ENCODE peak calls at places on chromosomes 4 and X, in six cellular contexts. N, F, P, G, M and S are unnamed samples.

GRCh38 chr4:41613362-41613761 is 75.4 kb downstream of the LIMCH1 start:
- DNase-seq in M (no peak), G (no peak), N (no peak), F (peak), P (no peak), S (no peak)

GRCh38 chrX:154098551-154098950 is 1.0 kb upstream of the MECP2 start:
- DNase-seq in N (no peak), M (no peak), G (no peak), P (no peak), F (no peak), S (no peak)

GRCh38 chr4:7189475-7190277 is 2.7 kb upstream of the SORCS2 start:
- DNase-seq in N (no peak), P (no peak), F (no peak), M (no peak), G (no peak), S (no peak)

GRCh38 chr4:176817222-176817621 is 24.5 kb upstream of the VEGFC start:
- DNase-seq in F (no peak), P (no peak), G (no peak), N (no peak), M (no peak), S (no peak)

GRCh38 chr4:98468744-98469143 is 189.7 kb downstream of the TSPAN5 start:
- DNase-seq in N (peak), G (no peak), P (no peak), F (no peak), M (no peak), S (no peak)

GRCh38 chr4:13133700-13134099 is 350.4 kb downstream of the RAB28 start:
- DNase-seq in P (no peak), G (no peak), N (no peak), M (no peak), F (no peak), S (no peak)

GRCh38 chr4:122762520-122762919 is 30.0 kb downstream of the BBS12 start:
- DNase-seq in G (no peak), M (no peak), P (no peak), N (no peak), F (no peak), S (no peak)

GRCh38 chr4:145530662-145531061 is 49.0 kb downstream of the SMAD1 start:
- DNase-seq in F (no peak), M (no peak), G (no peak), P (no peak), N (no peak), S (no peak)

GRCh38 chr4:84726356-84726755 is 143.4 kb downstream of the CDS1 start:
- DNase-seq in F (no peak), P (no peak), G (no peak), N (peak), M (no peak), S (no peak)

GRCh38 chr4:20159516-20159915 is 92.2 kb upstream of the SLIT2 start:
- DNase-seq in P (no peak), G (no peak), M (no peak), F (no peak), N (no peak), S (no peak)

GRCh38 chrX:153495362-153495751 is 577 bp downstream of the BGN start:
- DNase-seq in G (no peak), P (no peak), N (peak), F (no peak), M (no peak), S (no peak)

GRCh38 chrX:104254442-104255115 is at the start of gene ESX1:
- DNase-seq in P (no peak), N (no peak), F (peak), M (no peak), G (no peak), S (no peak)

GRCh38 chr4:163949976-163950601 is 455.6 kb downstream of the TMA16 start:
- DNase-seq in F (no peak), G (no peak), P (no peak), N (no peak), M (no peak), S (no peak)

GRCh38 chrX:2577844-2578444 is 77.2 kb upstream of the DHRSX start:
- DNase-seq in F (peak), M (no peak), N (no peak), G (no peak), P (no peak), S (no peak)

GRCh38 chrX:662126-662525 is 31.5 kb downstream of the SHOX start:
- DNase-seq in M (no peak), G (no peak), F (no peak), P (no peak), N (no peak), S (no peak)

GRCh38 chrX:24768556-24768955 is 74.8 kb downstream of the POLA1 start:
- DNase-seq in P (no peak), F (no peak), M (no peak), G (no peak), N (no peak), S (no peak)

GRCh38 chr4:156294577-156294976 is 340.9 kb upstream of the CTSO start:
- DNase-seq in N (peak), P (peak), M (no peak), G (peak), F (peak), S (no peak)

GRCh38 chrX:49879656-49880277 is 483 bp downstream of the USP27X start:
- DNase-seq in N (peak), P (no peak), M (no peak), F (no peak), G (no peak), S (no peak)

GRCh38 chrX:140918398-140919043 is 83.9 kb upstream of the SPANXB1 start:
- DNase-seq in F (peak), N (peak), G (peak), M (no peak), P (no peak), S (no peak)

GRCh38 chr4:170374770-170375169 is 285.0 kb upstream of the AADAT start:
- DNase-seq in P (no peak), F (peak), N (no peak), M (no peak), G (no peak), S (no peak)

GRCh38 chr4:18318682-18319410 is 297.3 kb upstream of the LCORL start:
- DNase-seq in P (no peak), G (no peak), M (no peak), F (peak), N (no peak), S (no peak)

GRCh38 chrX:121008920-121009319 is 23.4 kb upstream of the CT47A1 start:
- DNase-seq in F (no peak), N (no peak), G (no peak), P (no peak), M (no peak), S (no peak)

GRCh38 chr4:3346146-3346545 is 53.3 kb downstream of the RGS12 start:
- DNase-seq in M (no peak), G (peak), N (peak), F (peak), P (no peak), S (no peak)

GRCh38 chr4:54661156-54661555 is 3.4 kb downstream of the KIT start:
- DNase-seq in P (no peak), N (peak), M (no peak), F (no peak), G (no peak), S (no peak)

GRCh38 chr4:152535903-152536544 is at the start of gene FBXW7:
- DNase-seq in P (peak), N (peak), G (peak), M (peak), F (peak), S (peak)

GRCh38 chr4:53633608-53634007 is 42.3 kb upstream of the LNX1 start:
- DNase-seq in M (no peak), P (no peak), N (peak), G (no peak), F (no peak), S (no peak)

GRCh38 chrX:134716620-134717012 is 58.3 kb upstream of the PLAC1 start:
- DNase-seq in F (no peak), M (no peak), P (no peak), G (no peak), N (no peak), S (no peak)

GRCh38 chr4:58050439-58050838 is 940.3 kb upstream of the IGFBP7 start:
- DNase-seq in F (no peak), P (no peak), G (no peak), N (no peak), M (no peak), S (no peak)

GRCh38 chr4:132540797-132541196 is 608.3 kb upstream of the PCDH10 start:
- DNase-seq in N (no peak), G (no peak), P (no peak), M (no peak), F (no peak), S (no peak)

GRCh38 chr4:128244379-128244778 is 43.2 kb downstream of the PGRMC2 start:
- DNase-seq in G (no peak), F (no peak), P (no peak), M (no peak), N (peak), S (no peak)

GRCh38 chrX:150984164-150984824 is 1.2 kb downstream of the HMGB3 start:
- DNase-seq in G (no peak), F (no peak), P (no peak), N (no peak), M (no peak), S (no peak)

GRCh38 chr4:123235431-123235830 is 161.2 kb upstream of the SPRY1 start:
- DNase-seq in F (no peak), P (no peak), M (no peak), N (peak), G (no peak), S (no peak)

DNA sequence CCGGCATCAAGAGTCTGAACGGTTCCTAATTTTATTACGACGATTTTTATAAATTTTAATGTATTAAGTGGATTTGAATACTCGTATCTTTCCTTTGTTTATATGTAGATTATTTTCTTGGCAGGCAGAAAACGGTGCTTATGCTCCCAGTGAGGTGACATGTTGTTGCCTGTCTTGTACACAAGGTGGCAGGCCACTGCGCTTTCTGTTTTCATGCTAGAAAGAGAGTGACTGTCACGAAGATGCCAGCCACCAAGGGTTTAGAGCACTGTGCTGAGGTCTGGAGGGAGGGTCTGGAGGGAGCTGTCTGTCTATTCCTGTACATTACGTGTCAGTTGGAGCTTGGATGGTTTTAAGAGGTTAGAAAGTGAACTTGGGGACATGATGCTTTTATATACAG is 87.7 kb downstream of the SHROOM2 start:
- DNase-seq in G (no peak), P (no peak), N (peak), M (no peak), F (peak), S (no peak)
- TF ChIP-seq CTCF in G (peak), P (peak), N (peak), M (no peak), F (peak), S (peak)

GRCh38 chr4:143329985-143330384 is 6.7 kb upstream of the GAB1 start:
- DNase-seq in F (peak), M (no peak), N (no peak), P (no peak), G (no peak), S (no peak)
- TF ChIP-seq CTCF in F (peak), M (no peak), N (no peak), P (no peak), G (no peak), S (no peak)

DNA sequence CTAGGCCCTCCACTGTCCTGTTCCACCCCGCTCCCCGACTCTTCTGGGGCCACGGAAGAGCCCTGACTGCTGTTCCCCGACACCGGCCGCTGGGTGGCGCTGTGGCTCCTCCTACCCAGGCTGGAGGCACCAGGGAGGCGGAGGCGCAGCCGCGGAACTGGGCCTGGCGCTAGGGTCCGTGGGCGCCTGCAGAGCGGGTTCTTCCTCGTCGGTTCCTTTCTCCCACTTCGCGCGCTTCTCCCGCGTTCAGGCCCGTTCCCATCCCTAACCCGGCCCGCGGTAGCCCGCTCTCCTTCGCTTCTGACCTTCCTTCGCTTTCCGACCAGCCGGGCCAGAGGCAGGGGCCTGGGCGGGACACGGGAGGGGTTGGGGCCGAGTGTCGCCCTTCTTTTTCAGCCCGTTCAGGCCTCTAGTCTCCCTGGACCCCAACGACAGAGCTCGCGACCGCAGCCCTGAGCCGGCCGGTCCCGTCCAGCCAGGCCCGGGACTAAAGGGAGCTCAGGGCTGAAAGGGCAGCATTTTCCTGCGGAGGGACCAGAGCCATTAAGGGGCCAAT is 34.3 kb downstream of the NALF2 start:
- DNase-seq in N (peak), F (peak), M (no peak), P (peak), G (no peak), S (peak)
- TF ChIP-seq CTCF in N (peak), F (peak), M (peak), P (peak), G (peak), S (peak)

GRCh38 chrX:137930562-137930961 is 364.6 kb downstream of the ZIC3 start:
- DNase-seq in M (no peak), P (no peak), G (no peak), N (no peak), F (no peak), S (no peak)

GRCh38 chrX:137929951-137930350 is 364.0 kb downstream of the ZIC3 start:
- DNase-seq in G (no peak), P (no peak), F (no peak), N (no peak), M (no peak), S (no peak)

GRCh38 chrX:137926090-137926489 is 360.2 kb downstream of the ZIC3 start:
- DNase-seq in F (peak), N (no peak), P (no peak), G (no peak), M (no peak), S (no peak)
- TF ChIP-seq CTCF in F (peak), N (no peak), P (peak), G (peak), M (no peak), S (peak)

GRCh38 chr4:33381806-33382205 is 2661.6 kb downstream of the PCDH7 start:
- DNase-seq in N (no peak), M (no peak), F (no peak), G (no peak), P (no peak), S (no peak)

GRCh38 chr4:33390977-33391376 is 2670.8 kb downstream of the PCDH7 start:
- DNase-seq in G (no peak), P (no peak), F (no peak), M (no peak), N (no peak), S (no peak)

DNA sequence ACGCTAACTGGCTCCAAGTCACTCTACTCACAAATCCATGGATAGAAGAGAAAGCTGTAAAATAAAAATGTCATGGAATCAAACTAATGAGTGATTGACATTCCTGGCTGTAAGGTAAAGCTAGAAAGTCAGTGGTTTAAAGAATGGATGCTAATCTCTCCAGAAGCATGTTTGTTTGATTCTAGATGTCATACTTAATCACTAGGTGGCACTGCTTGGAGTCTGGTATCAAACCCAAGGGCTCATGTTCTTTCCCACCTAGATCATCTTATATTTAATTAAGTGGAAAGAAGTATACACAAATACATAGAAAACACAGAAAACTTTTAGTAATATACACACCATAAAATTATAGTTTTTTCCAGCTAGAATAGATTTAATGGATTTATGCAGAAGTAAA is 2666.6 kb downstream of the PCDH7 start:
- DNase-seq in G (no peak), P (no peak), F (peak), N (no peak), M (no peak), S (no peak)
- TF ChIP-seq CTCF in G (peak), P (no peak), F (peak), N (no peak), M (no peak), S (no peak)

DNA sequence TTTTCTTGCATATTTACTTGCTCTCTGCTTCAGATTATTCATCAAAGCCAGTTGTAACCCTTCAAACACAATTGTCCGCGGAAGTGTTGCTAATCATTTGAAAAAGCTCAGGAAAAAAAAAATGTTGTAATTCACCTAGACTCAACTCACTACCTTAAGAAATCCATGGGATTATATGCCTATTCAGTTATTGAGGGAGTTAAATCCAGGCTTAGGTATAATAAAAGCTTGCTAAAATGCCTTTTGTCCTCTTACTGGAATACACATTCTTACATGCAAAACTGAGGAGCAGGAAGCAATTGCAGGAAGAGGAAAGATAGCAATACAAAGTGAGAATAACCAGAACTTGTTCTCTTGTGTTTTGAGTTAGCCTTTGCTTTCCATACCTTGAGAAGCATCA is 91.4 kb upstream of the FAM241A start:
- DNase-seq in G (no peak), M (no peak), N (no peak), P (no peak), F (no peak), S (no peak)
- TF ChIP-seq CTCF in G (no peak), M (no peak), N (no peak), P (no peak), F (no peak), S (no peak)

GRCh38 chr4:25861422-25861926 is 1.3 kb downstream of the SEL1L3 start:
- DNase-seq in G (no peak), F (no peak), N (peak), P (no peak), M (no peak), S (no peak)

GRCh38 chr4:25862411-25863346 is at the start of gene SEL1L3:
- DNase-seq in P (no peak), F (peak), M (no peak), G (no peak), N (no peak), S (peak)

GRCh38 chr4:25861951-25862410 is 807 bp downstream of the SEL1L3 start:
- DNase-seq in N (peak), F (peak), G (no peak), P (no peak), M (no peak), S (no peak)

GRCh38 chr4:25863906-25864418 is 1.2 kb upstream of the SEL1L3 start:
- DNase-seq in P (no peak), M (no peak), N (no peak), G (no peak), F (peak), S (no peak)

DNA sequence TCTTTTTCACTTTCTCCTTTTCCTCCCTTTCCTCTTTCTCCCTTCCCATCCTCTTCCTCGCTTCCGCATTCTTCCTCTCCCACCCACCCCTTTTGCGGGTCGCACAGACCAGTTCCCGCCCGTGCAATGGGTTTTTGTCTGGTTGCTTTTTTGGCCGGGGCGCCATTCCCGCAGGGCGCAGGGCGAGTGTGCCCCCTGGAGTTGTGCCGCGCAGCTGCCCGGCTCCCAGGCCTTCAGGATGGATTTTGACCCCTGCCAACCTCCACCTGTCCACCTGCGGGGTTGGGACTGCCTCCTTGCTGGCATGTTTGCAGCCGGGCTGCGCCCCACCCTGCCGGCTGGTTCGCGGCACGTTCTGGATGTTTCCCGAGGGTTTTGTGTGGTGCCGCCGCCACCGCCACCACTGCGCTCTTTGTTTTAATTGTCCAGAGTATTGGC is 578 bp upstream of the SEL1L3 start:
- DNase-seq in P (no peak), N (no peak), G (no peak), M (no peak), F (peak), S (peak)
- TF ChIP-seq CTCF in P (no peak), N (peak), G (peak), M (no peak), F (peak), S (peak)

DNA sequence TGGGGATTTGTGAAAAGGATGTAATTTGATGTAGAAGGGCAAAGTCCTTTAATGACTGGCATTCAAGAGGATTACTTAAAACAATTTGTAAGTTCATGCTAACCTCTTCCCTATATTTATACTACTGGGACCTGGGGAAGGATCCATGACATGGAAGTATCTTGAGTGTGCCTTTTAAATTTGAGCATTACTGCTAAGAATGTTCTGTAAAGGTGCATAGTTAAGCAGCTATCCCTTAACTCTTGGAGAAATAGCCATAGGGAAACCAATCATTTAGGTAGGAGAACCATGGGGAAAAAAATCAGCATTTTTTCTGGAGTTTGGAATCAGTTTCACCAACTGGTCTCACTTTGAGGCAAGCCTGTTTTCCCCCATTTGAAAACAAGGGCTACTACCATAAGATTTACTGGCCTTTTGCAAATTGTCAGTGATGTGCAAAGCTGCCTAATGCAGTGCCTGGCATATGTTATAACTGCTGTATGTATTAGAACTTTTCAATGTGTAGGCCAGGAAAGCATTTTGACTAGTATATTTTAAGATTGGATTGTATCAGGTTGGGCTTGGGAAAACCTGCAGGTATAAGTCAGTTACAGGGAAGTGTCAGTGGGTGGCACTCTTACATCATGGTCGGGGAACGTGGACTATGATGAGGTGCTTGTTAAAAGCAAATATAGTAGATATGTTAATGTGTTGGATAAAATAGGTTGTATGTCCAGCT is 72.1 kb downstream of the PRSS12 start:
- DNase-seq in P (no peak), F (peak), M (no peak), N (peak), G (no peak), S (no peak)
- TF ChIP-seq CTCF in P (peak), F (peak), M (peak), N (peak), G (peak), S (peak)

GRCh38 chr4:140149851-140150635 is 3.9 kb downstream of the MAML3 start:
- DNase-seq in F (peak), G (no peak), P (peak), M (no peak), N (peak), S (peak)
- TF ChIP-seq CTCF in F (no peak), G (no peak), P (no peak), M (no peak), N (no peak), S (peak)